ENCODE peak calls at places on chromosome 22, in five cellular contexts. One of them, this sample, is unnamed.
A peak's percentile ranks its signal among the peaks of the same experiment; 100 is the strongest.

GRCh38 chr22:49354516-49355205 is 473.0 kb downstream of the BRD1 start:
- DNase-seq in thyroid gland: no peak
- DNase-seq in adrenal gland: no peak
- DNase-seq in uterus: no peak
- DNase-seq in heart left ventricle: no peak
- DNase-seq in this sample: no peak

GRCh38 chr22:49751318-49751967 is 76.2 kb downstream of the BRD1 start:
- DNase-seq in thyroid gland: no peak
- DNase-seq in adrenal gland: no peak
- DNase-seq in uterus: no peak
- DNase-seq in heart left ventricle: no peak
- DNase-seq in this sample: no peak

GRCh38 chr22:46309526-46310085 is 12.9 kb downstream of the GTSE1 start:
- DNase-seq in adrenal gland: no peak
- DNase-seq in heart left ventricle: peak; percentile 54
- DNase-seq in thyroid gland: no peak
- DNase-seq in uterus: no peak
- DNase-seq in this sample: no peak

GRCh38 chr22:19879248-19879575 is 24.5 kb upstream of the GNB1L start:
- DNase-seq in adrenal gland: peak; percentile 3
- DNase-seq in uterus: peak; percentile 8
- DNase-seq in heart left ventricle: no peak
- DNase-seq in thyroid gland: peak; percentile 0
- DNase-seq in this sample: no peak

GRCh38 chr22:22882033-22882717 is 5.4 kb upstream of the IGLL5 start:
- DNase-seq in uterus: no peak
- DNase-seq in thyroid gland: no peak
- DNase-seq in heart left ventricle: no peak
- DNase-seq in adrenal gland: no peak
- DNase-seq in this sample: no peak

GRCh38 chr22:45323695-45324094 is 14.0 kb downstream of the FAM118A start:
- DNase-seq in adrenal gland: no peak
- DNase-seq in thyroid gland: no peak
- DNase-seq in uterus: no peak
- DNase-seq in heart left ventricle: no peak
- DNase-seq in this sample: no peak

GRCh38 chr22:44567846-44568493 is 69.9 kb upstream of the RTL6 start:
- DNase-seq in heart left ventricle: no peak
- DNase-seq in adrenal gland: peak; percentile 31
- DNase-seq in uterus: no peak
- DNase-seq in thyroid gland: peak; percentile 51
- DNase-seq in this sample: no peak

GRCh38 chr22:43393845-43394474 is 17.9 kb upstream of the MPPED1 start:
- DNase-seq in uterus: no peak
- DNase-seq in adrenal gland: no peak
- DNase-seq in heart left ventricle: no peak
- DNase-seq in thyroid gland: no peak
- DNase-seq in this sample: no peak

GRCh38 chr22:48268771-48269552 is 1506.5 kb downstream of the TBC1D22A start:
- DNase-seq in heart left ventricle: no peak
- DNase-seq in adrenal gland: no peak
- DNase-seq in uterus: no peak
- DNase-seq in thyroid gland: no peak
- DNase-seq in this sample: no peak

GRCh38 chr22:49235463-49236300 is 592.0 kb downstream of the BRD1 start:
- DNase-seq in heart left ventricle: no peak
- DNase-seq in thyroid gland: no peak
- DNase-seq in uterus: no peak
- DNase-seq in adrenal gland: no peak
- DNase-seq in this sample: no peak

GRCh38 chr22:38397189-38398097 is 57.6 kb downstream of the KCNJ4 start:
- DNase-seq in thyroid gland: peak; percentile 67
- DNase-seq in uterus: peak; percentile 41
- DNase-seq in heart left ventricle: peak; percentile 74
- DNase-seq in adrenal gland: peak; percentile 31
- DNase-seq in this sample: no peak

GRCh38 chr22:41048791-41049717 is 43.3 kb upstream of the EP300 start:
- DNase-seq in uterus: peak; percentile 75
- DNase-seq in thyroid gland: peak; percentile 28
- DNase-seq in heart left ventricle: peak; percentile 81
- DNase-seq in adrenal gland: peak; percentile 85
- DNase-seq in this sample: no peak

GRCh38 chr22:22779213-22779612 is 108.4 kb upstream of the IGLL5 start:
- DNase-seq in thyroid gland: no peak
- DNase-seq in heart left ventricle: no peak
- DNase-seq in uterus: no peak
- DNase-seq in adrenal gland: no peak
- DNase-seq in this sample: no peak

GRCh38 chr22:46292727-46293126 is 3.9 kb upstream of the GTSE1 start:
- DNase-seq in uterus: no peak
- DNase-seq in thyroid gland: no peak
- DNase-seq in adrenal gland: peak; percentile 41
- DNase-seq in heart left ventricle: no peak
- DNase-seq in this sample: no peak

GRCh38 chr22:42188808-42189447 is 58.3 kb upstream of the CYP2D6 start:
- DNase-seq in thyroid gland: no peak
- DNase-seq in adrenal gland: no peak
- DNase-seq in heart left ventricle: no peak
- DNase-seq in uterus: no peak
- DNase-seq in this sample: no peak

GRCh38 chr22:29456211-29456671 is 17.9 kb downstream of the RFPL1 start:
- DNase-seq in thyroid gland: no peak
- DNase-seq in uterus: no peak
- DNase-seq in heart left ventricle: no peak
- DNase-seq in adrenal gland: no peak
- DNase-seq in this sample: no peak

GRCh38 chr22:50271519-50271970 is 1.4 kb upstream of the MAPK11 start:
- DNase-seq in adrenal gland: peak; percentile 64
- DNase-seq in uterus: peak; percentile 54
- DNase-seq in thyroid gland: peak; percentile 47
- DNase-seq in heart left ventricle: peak; percentile 77
- DNase-seq in this sample: peak; percentile 56

GRCh38 chr22:20267441-20268288 is 453 bp downstream of the RTN4R start:
- DNase-seq in uterus: no peak
- DNase-seq in adrenal gland: no peak
- DNase-seq in heart left ventricle: no peak
- DNase-seq in thyroid gland: peak; percentile 55
- DNase-seq in this sample: no peak

GRCh38 chr22:46067159-46068111 is 82.9 kb upstream of the PPARA start:
- DNase-seq in uterus: peak; percentile 38
- DNase-seq in heart left ventricle: peak; percentile 39
- DNase-seq in adrenal gland: peak; percentile 6
- DNase-seq in thyroid gland: no peak
- DNase-seq in this sample: no peak

GRCh38 chr22:23404689-23405365 is 175.3 kb downstream of the IGLL1 start:
- DNase-seq in adrenal gland: no peak
- DNase-seq in heart left ventricle: no peak
- DNase-seq in thyroid gland: peak; percentile 81
- DNase-seq in uterus: no peak
- DNase-seq in this sample: no peak

GRCh38 chr22:39136317-39136716 is 16.2 kb downstream of the CBX7 start:
- DNase-seq in adrenal gland: no peak
- DNase-seq in heart left ventricle: no peak
- DNase-seq in thyroid gland: no peak
- DNase-seq in uterus: no peak
- DNase-seq in this sample: no peak

GRCh38 chr22:18113680-18114394 is 3.2 kb downstream of the TUBA8 start:
- DNase-seq in thyroid gland: no peak
- DNase-seq in uterus: no peak
- DNase-seq in adrenal gland: no peak
- DNase-seq in heart left ventricle: no peak
- DNase-seq in this sample: no peak
- H3K27ac ChIP-seq in thyroid gland: no peak overlapping the region
- H3K27ac ChIP-seq in uterus: no peak overlapping the region
- H3K27ac ChIP-seq in adrenal gland: no peak overlapping the region
- H3K27ac ChIP-seq in heart left ventricle: peak overlapping the region; percentile 73
- H3K27ac ChIP-seq in this sample: no peak overlapping the region

DNA sequence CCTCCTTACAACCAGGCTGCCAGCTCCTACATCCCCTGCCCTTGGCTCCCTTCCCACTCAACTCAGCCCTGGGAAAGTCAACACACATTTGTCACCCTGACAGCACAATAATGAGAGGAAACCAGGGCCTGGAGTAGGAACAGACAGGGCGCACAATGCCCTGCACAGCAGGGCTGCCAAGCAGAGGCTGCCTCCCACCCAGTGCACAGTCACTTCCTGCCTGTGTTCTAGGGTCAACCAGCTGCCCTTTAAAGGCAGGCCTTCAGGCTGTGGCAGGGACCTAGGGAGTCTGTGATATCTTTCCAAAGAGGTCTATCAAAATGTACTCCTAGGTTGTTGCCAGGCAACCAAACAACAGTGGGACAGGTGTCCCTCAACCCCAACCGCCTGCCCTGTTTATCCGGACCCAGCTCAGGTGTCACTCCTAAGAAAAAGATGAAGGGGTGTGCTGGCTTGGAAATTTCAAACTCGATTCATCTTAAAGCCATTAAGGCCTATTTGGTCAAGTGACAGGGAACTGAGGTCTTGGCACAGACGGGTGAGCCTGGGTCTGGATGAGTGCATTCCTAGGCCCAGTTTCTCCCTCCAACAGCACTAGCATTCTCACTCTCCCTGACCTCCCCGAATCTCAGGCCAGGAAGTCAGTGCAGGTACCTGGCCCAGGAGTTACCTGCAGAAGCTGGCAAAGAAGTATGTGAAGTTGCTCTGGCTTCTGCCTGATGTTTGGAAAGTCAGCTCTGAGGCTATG is 110.3 kb upstream of the PITPNB start:
- DNase-seq in adrenal gland: peak; percentile 69
- DNase-seq in thyroid gland: peak; percentile 69
- DNase-seq in heart left ventricle: peak; percentile 57
- DNase-seq in uterus: peak; percentile 74
- DNase-seq in this sample: no peak
- H3K27ac ChIP-seq in adrenal gland: peak overlapping the region; percentile 43
- H3K27ac ChIP-seq in thyroid gland: peak overlapping the region; percentile 64
- H3K27ac ChIP-seq in heart left ventricle: peak overlapping the region; percentile 61
- H3K27ac ChIP-seq in uterus: peak overlapping the region; percentile 49
- H3K27ac ChIP-seq in this sample: peak overlapping the region; percentile 7

DNA sequence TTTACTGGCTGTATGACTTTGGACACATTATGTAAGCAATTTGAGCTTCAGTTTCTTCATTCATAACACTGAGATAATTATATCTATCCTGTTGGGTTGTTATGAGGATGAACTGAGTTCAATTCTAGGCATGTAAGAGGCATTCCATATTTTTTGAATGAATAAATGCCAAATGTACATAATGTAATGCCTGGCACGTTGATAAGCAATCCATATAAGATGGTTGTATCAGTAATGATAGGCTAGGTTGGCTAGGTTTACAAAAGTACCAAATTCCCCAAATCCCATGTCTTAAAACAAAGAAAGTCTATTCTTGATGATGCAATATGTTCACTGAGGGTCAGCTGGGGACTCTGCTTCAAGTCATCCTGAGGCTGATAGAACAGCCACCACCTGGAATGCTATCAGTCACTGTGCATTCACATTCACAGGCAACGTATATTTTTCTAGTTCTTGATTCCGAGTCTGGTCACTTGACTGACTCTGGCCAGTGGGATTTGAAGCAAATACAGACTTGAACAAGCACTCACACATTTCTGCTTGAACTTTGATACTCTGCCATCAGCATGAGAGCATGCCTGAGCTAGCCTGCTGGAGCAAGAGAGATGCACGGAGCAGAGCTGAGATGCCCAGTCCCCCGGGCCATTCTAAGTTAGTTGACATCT is 104.0 kb upstream of the TIMP3 start:
- DNase-seq in uterus: no peak
- DNase-seq in heart left ventricle: no peak
- DNase-seq in thyroid gland: no peak
- DNase-seq in adrenal gland: no peak
- DNase-seq in this sample: no peak
- H3K27ac ChIP-seq in uterus: no peak overlapping the region
- H3K27ac ChIP-seq in heart left ventricle: no peak overlapping the region
- H3K27ac ChIP-seq in thyroid gland: no peak overlapping the region
- H3K27ac ChIP-seq in adrenal gland: no peak overlapping the region
- H3K27ac ChIP-seq in this sample: no peak overlapping the region

GRCh38 chr22:27650572-27650971 is 151.0 kb downstream of the MN1 start:
- DNase-seq in thyroid gland: no peak
- DNase-seq in heart left ventricle: no peak
- DNase-seq in uterus: no peak
- DNase-seq in adrenal gland: no peak
- DNase-seq in this sample: no peak
- H3K27ac ChIP-seq in thyroid gland: no peak overlapping the region
- H3K27ac ChIP-seq in heart left ventricle: no peak overlapping the region
- H3K27ac ChIP-seq in uterus: no peak overlapping the region
- H3K27ac ChIP-seq in adrenal gland: no peak overlapping the region
- H3K27ac ChIP-seq in this sample: no peak overlapping the region

DNA sequence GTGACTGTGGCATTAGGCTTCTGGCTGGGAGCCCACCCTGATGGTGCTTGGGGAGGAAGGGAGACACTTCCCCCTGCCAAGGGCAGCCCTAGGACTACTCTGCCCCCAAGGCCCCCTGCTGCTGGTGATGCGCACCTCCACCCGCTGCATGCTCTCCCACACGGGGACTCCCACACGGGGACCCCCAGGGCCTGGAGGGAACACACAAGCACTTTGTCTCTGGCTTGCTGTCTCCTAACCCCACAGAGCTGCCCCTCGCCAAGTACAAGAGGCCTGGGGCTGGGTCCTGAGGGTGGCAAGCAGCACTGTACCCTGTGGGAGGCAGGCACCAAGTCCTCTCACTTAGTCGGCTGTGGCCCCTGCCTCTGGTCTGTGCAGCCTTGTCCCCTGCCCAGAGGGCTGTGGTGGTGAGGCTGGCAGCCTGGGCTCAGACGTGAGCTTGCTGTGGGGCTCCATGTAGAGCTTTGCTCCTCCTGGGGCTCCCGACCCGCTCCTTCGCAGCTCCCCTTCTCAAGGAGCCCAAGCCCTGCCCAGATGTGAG is 7.9 kb downstream of the LRRC75B start:
- DNase-seq in thyroid gland: no peak
- DNase-seq in uterus: no peak
- DNase-seq in adrenal gland: no peak
- DNase-seq in heart left ventricle: no peak
- DNase-seq in this sample: no peak
- H3K27ac ChIP-seq in thyroid gland: peak overlapping the region; percentile 12
- H3K27ac ChIP-seq in uterus: peak overlapping the region; percentile 75
- H3K27ac ChIP-seq in adrenal gland: no peak overlapping the region
- H3K27ac ChIP-seq in heart left ventricle: no peak overlapping the region
- H3K27ac ChIP-seq in this sample: no peak overlapping the region

GRCh38 chr22:32572741-32573140 is 98.1 kb downstream of the FBXO7 start:
- DNase-seq in thyroid gland: no peak
- DNase-seq in adrenal gland: no peak
- DNase-seq in heart left ventricle: no peak
- DNase-seq in uterus: no peak
- DNase-seq in this sample: no peak
- H3K27ac ChIP-seq in thyroid gland: no peak overlapping the region
- H3K27ac ChIP-seq in adrenal gland: no peak overlapping the region
- H3K27ac ChIP-seq in heart left ventricle: no peak overlapping the region
- H3K27ac ChIP-seq in uterus: no peak overlapping the region
- H3K27ac ChIP-seq in this sample: no peak overlapping the region

GRCh38 chr22:21579474-21579851 is 11.9 kb downstream of the UBE2L3 start:
- DNase-seq in uterus: no peak
- DNase-seq in heart left ventricle: no peak
- DNase-seq in thyroid gland: no peak
- DNase-seq in adrenal gland: no peak
- DNase-seq in this sample: no peak
- H3K27ac ChIP-seq in uterus: no peak overlapping the region
- H3K27ac ChIP-seq in heart left ventricle: no peak overlapping the region
- H3K27ac ChIP-seq in thyroid gland: no peak overlapping the region
- H3K27ac ChIP-seq in adrenal gland: no peak overlapping the region
- H3K27ac ChIP-seq in this sample: no peak overlapping the region

GRCh38 chr22:31652911-31653684 is 8.9 kb downstream of the PISD start:
- DNase-seq in uterus: no peak
- DNase-seq in heart left ventricle: no peak
- DNase-seq in thyroid gland: no peak
- DNase-seq in adrenal gland: no peak
- DNase-seq in this sample: no peak
- H3K27ac ChIP-seq in uterus: no peak overlapping the region
- H3K27ac ChIP-seq in heart left ventricle: no peak overlapping the region
- H3K27ac ChIP-seq in thyroid gland: peak overlapping the region; percentile 81
- H3K27ac ChIP-seq in adrenal gland: no peak overlapping the region
- H3K27ac ChIP-seq in this sample: no peak overlapping the region

GRCh38 chr22:35315855-35316745 is 16.4 kb downstream of the TOM1 start:
- DNase-seq in adrenal gland: peak; percentile 78
- DNase-seq in heart left ventricle: peak; percentile 89
- DNase-seq in uterus: no peak
- DNase-seq in thyroid gland: peak; percentile 82
- DNase-seq in this sample: no peak
- H3K27ac ChIP-seq in adrenal gland: peak overlapping the region; percentile 96
- H3K27ac ChIP-seq in heart left ventricle: peak overlapping the region; percentile 88
- H3K27ac ChIP-seq in uterus: no peak overlapping the region
- H3K27ac ChIP-seq in thyroid gland: peak overlapping the region; percentile 60
- H3K27ac ChIP-seq in this sample: peak overlapping the region; percentile 6